ENCODE peak calls at places on chromosome 7, in five cellular contexts. A is HFFc6; T is stimulated activated CD8-positive, alpha-beta memory T cell treated with anti-CD3 and anti-CD28 coated beads, Interleukin-12 subunit alpha, Interleukin-12 subunit beta, amount 100 ng/mL, for 4 hours; R is iPS-NIHi11; O is ascending aorta. X is an unnamed sample.

GRCh38 chr7:156479596-156479995 is 161.0 kb upstream of the RNF32 start:
- DNase-seq in A (no peak), O (no peak), R (no peak), T (no peak), X (no peak)

GRCh38 chr7:92982928-92983327 is 134.9 kb downstream of the SAMD9 start:
- DNase-seq in A (no peak), R (no peak), T (no peak), O (no peak), X (no peak)

GRCh38 chr7:67105382-67105781 is 108.7 kb downstream of the TYW1 start:
- DNase-seq in T (no peak), O (no peak), R (no peak), A (no peak), X (no peak)

GRCh38 chr7:138821912-138822311 is 23.9 kb upstream of the ATP6V0A4 start:
- DNase-seq in R (no peak), T (no peak), O (no peak), A (no peak), X (no peak)

GRCh38 chr7:121331574-121331973 is 2.8 kb downstream of the WNT16 start:
- DNase-seq in O (no peak), T (no peak), R (no peak), A (no peak), X (no peak)

GRCh38 chr7:72805526-72806494 is 22.2 kb downstream of the TYW1B start:
- DNase-seq in O (no peak), R (no peak), T (no peak), A (peak; percentile 78), X (no peak)

GRCh38 chr7:149598721-149599308 is 101.2 kb upstream of the ZNF746 start:
- DNase-seq in R (peak; percentile 67), T (no peak), O (no peak), A (peak; percentile 40), X (no peak)

GRCh38 chr7:31896929-31897328 is 173.3 kb downstream of the PDE1C start:
- DNase-seq in R (no peak), T (no peak), A (no peak), O (no peak), X (no peak)

GRCh38 chr7:105512415-105512814 is 9.7 kb downstream of the PUS7 start:
- DNase-seq in T (no peak), R (no peak), O (no peak), A (no peak), X (no peak)

GRCh38 chr7:120353171-120353570 is 80.2 kb downstream of the KCND2 start:
- DNase-seq in R (no peak), O (no peak), T (no peak), A (no peak), X (no peak)

GRCh38 chr7:151167197-151167911 is at the start of gene GBX1:
- DNase-seq in R (peak; percentile 72), T (no peak), A (no peak), O (no peak), X (no peak)

GRCh38 chr7:22669692-22670421 is 57.1 kb upstream of the IL6 start:
- DNase-seq in O (no peak), R (no peak), T (no peak), A (no peak), X (no peak)

GRCh38 chr7:115097175-115097671 is 175.3 kb downstream of the MDFIC start:
- DNase-seq in A (peak; percentile 69), T (no peak), R (no peak), O (no peak), X (no peak)

GRCh38 chr7:3244241-3244814 is 56.7 kb upstream of the SDK1 start:
- DNase-seq in A (no peak), R (no peak), T (no peak), O (no peak), X (no peak)

GRCh38 chr7:87231715-87232114 is 12.2 kb upstream of the TMEM243 start:
- DNase-seq in R (no peak), O (no peak), A (no peak), T (no peak), X (no peak)

GRCh38 chr7:45153238-45153637 is 4.4 kb upstream of the RAMP3 start:
- DNase-seq in O (no peak), T (no peak), R (no peak), A (no peak), X (peak; percentile 33)

GRCh38 chr7:13262929-13263530 is 575.6 kb downstream of the ARL4A start:
- DNase-seq in A (peak; percentile 55), T (no peak), O (no peak), R (peak; percentile 21), X (no peak)

GRCh38 chr7:69395072-69395714 is 203.1 kb upstream of the AUTS2 start:
- DNase-seq in R (no peak), A (no peak), T (no peak), O (no peak), X (no peak)